ENCODE peak calls at places on chromosome 5, in six cellular contexts. J is naive thymus-derived CD8-positive, alpha-beta T cell; V is mammary epithelial cell; T is frontal cortex; O is bronchial epithelial cell; D is stimulated activated CD8-positive, alpha-beta memory T cell treated with anti-CD3 and anti-CD28 coated beads, Interleukin-2, amount 100 ng/mL, for 1 hour. I is an unnamed sample.

GRCh38 chr5:17248999-17249634 is 31.7 kb downstream of the BASP1 start:
- DNase-seq in D (no peak), V (peak), T (no peak), O (peak), J (no peak), I (peak)

GRCh38 chr5:33772276-33772990 is 119.4 kb downstream of the ADAMTS12 start:
- DNase-seq in O (peak), T (no peak), D (no peak), V (peak), J (no peak), I (no peak)

GRCh38 chr5:98791928-98792580 is 18.6 kb downstream of the RGMB start:
- DNase-seq in V (no peak), T (no peak), D (no peak), J (no peak), O (no peak), I (no peak)

GRCh38 chr5:143707797-143708196 is 104.2 kb upstream of the HMHB1 start:
- DNase-seq in O (no peak), J (no peak), D (no peak), V (no peak), T (no peak), I (no peak)

GRCh38 chr5:172846677-172847076 is 12.6 kb downstream of the ERGIC1 start:
- DNase-seq in T (no peak), D (no peak), V (no peak), O (no peak), J (no peak), I (no peak)

GRCh38 chr5:57692582-57693487 is 210.2 kb upstream of the ACTBL2 start:
- DNase-seq in J (no peak), O (peak), T (peak), V (peak), D (no peak), I (peak)

GRCh38 chr5:168411871-168412270 is 74.4 kb upstream of the RARS1 start:
- DNase-seq in D (no peak), T (no peak), O (no peak), J (no peak), V (no peak), I (no peak)

GRCh38 chr5:39716532-39716971 is 291.8 kb upstream of the DAB2 start:
- DNase-seq in V (peak), T (no peak), D (no peak), J (no peak), O (peak), I (peak)

GRCh38 chr5:23139338-23140171 is 286.4 kb upstream of the CDH12 start:
- DNase-seq in V (peak), T (no peak), J (no peak), O (peak), D (no peak), I (no peak)

GRCh38 chr5:38888023-38888422 is 42.2 kb downstream of the OSMR start:
- DNase-seq in T (no peak), J (no peak), O (no peak), D (no peak), V (no peak), I (no peak)

GRCh38 chr5:65961644-65962043 is 35.3 kb downstream of the ERBIN start:
- DNase-seq in D (peak), J (no peak), O (peak), V (peak), T (no peak), I (no peak)

GRCh38 chr5:122701640-122702523 is 73.0 kb upstream of the SNX2 start:
- DNase-seq in V (no peak), T (no peak), J (no peak), O (no peak), D (no peak), I (no peak)

GRCh38 chr5:125528881-125529280 is 782.4 kb upstream of the ZNF608 start:
- DNase-seq in J (no peak), O (no peak), V (no peak), D (no peak), T (no peak), I (no peak)

GRCh38 chr5:76376141-76376900 is 26.8 kb upstream of the IQGAP2 start:
- DNase-seq in V (peak), T (no peak), O (peak), J (no peak), D (no peak), I (no peak)

GRCh38 chr5:145362261-145362660 is 472.9 kb downstream of the PRELID2 start:
- DNase-seq in T (no peak), J (no peak), O (peak), V (peak), D (no peak), I (no peak)

GRCh38 chr5:107253246-107253645 is 417.5 kb downstream of the EFNA5 start:
- DNase-seq in O (no peak), J (no peak), D (no peak), V (no peak), T (no peak), I (no peak)

GRCh38 chr5:170216262-170216864 is 16.4 kb upstream of the C5orf58 start:
- DNase-seq in O (peak), T (peak), J (no peak), V (peak), D (no peak), I (no peak)

GRCh38 chr5:78671609-78672008 is 23.0 kb upstream of the LHFPL2 start:
- DNase-seq in D (no peak), J (no peak), V (no peak), T (no peak), O (no peak), I (no peak)

GRCh38 chr5:143132739-143133138 is 270.7 kb downstream of the NR3C1 start:
- DNase-seq in O (no peak), J (no peak), D (no peak), V (no peak), T (no peak), I (no peak)

GRCh38 chr5:53256746-53257145 is 147.2 kb upstream of the MOCS2 start:
- DNase-seq in V (peak), J (no peak), O (peak), T (no peak), D (no peak), I (no peak)

GRCh38 chr5:31062878-31063277 is 130.6 kb upstream of the CDH6 start:
- DNase-seq in T (no peak), J (no peak), D (no peak), O (no peak), V (no peak), I (no peak)

GRCh38 chr5:147332643-147333042 is 97.8 kb downstream of the STK32A start:
- DNase-seq in O (no peak), J (no peak), V (no peak), T (no peak), D (no peak), I (no peak)

GRCh38 chr5:16791036-16791705 is 144.9 kb downstream of the MYO10 start:
- DNase-seq in T (peak), D (no peak), O (peak), V (peak), J (no peak), I (peak)

GRCh38 chr5:122112733-122113558 is 16.4 kb upstream of the ZNF474 start:
- DNase-seq in O (no peak), J (no peak), D (no peak), T (no peak), V (no peak), I (no peak)

I was measured in mucosa of gallbladder.